ENCODE peak calls at places on chromosomes 7 and 10, in ten cellular contexts. One of them, this sample, is unnamed.

GRCh38 chr7:37354661-37355131 is 94.0 kb downstream of the ELMO1 start:
- DNase-seq in HCT116: no peak
- DNase-seq in IMR-90: no peak
- DNase-seq in lower leg skin: peak; percentile 85
- DNase-seq in tibial artery: peak; percentile 93
- DNase-seq in AG10803: no peak
- DNase-seq in psoas muscle: peak; percentile 90
- DNase-seq in neural crest cell: no peak
- DNase-seq in heart left ventricle: peak; percentile 85
- DNase-seq in stomach: no peak
- DNase-seq in this sample: no peak

GRCh38 chr10:123583639-123584418 is 82.3 kb upstream of the GPR26 start:
- DNase-seq in HCT116: peak; percentile 63
- DNase-seq in IMR-90: peak; percentile 21
- DNase-seq in lower leg skin: peak; percentile 76
- DNase-seq in tibial artery: peak; percentile 95
- DNase-seq in AG10803: peak; percentile 89
- DNase-seq in psoas muscle: peak; percentile 88
- DNase-seq in neural crest cell: peak; percentile 77
- DNase-seq in heart left ventricle: peak; percentile 63
- DNase-seq in stomach: peak; percentile 84
- DNase-seq in this sample: peak; percentile 92

GRCh38 chr10:71970331-71970730 is 6.1 kb downstream of the CHST3 start:
- DNase-seq in HCT116: no peak
- DNase-seq in IMR-90: no peak
- DNase-seq in lower leg skin: no peak
- DNase-seq in tibial artery: no peak
- DNase-seq in AG10803: no peak
- DNase-seq in psoas muscle: peak; percentile 73
- DNase-seq in neural crest cell: no peak
- DNase-seq in heart left ventricle: no peak
- DNase-seq in stomach: peak; percentile 75
- DNase-seq in this sample: peak; percentile 36

GRCh38 chr10:44966816-44967509 is 7.4 kb downstream of the RASSF4 start:
- DNase-seq in HCT116: no peak
- DNase-seq in IMR-90: no peak
- DNase-seq in lower leg skin: no peak
- DNase-seq in tibial artery: peak; percentile 64
- DNase-seq in AG10803: no peak
- DNase-seq in psoas muscle: no peak
- DNase-seq in neural crest cell: no peak
- DNase-seq in heart left ventricle: no peak
- DNase-seq in stomach: no peak
- DNase-seq in this sample: no peak

GRCh38 chr7:29139191-29139590 is 7.1 kb downstream of the CPVL start:
- DNase-seq in HCT116: no peak
- DNase-seq in IMR-90: no peak
- DNase-seq in lower leg skin: no peak
- DNase-seq in tibial artery: no peak
- DNase-seq in AG10803: no peak
- DNase-seq in psoas muscle: no peak
- DNase-seq in neural crest cell: no peak
- DNase-seq in heart left ventricle: no peak
- DNase-seq in stomach: no peak
- DNase-seq in this sample: no peak

GRCh38 chr10:97542169-97543024 is 30.2 kb upstream of the ANKRD2 start:
- DNase-seq in HCT116: peak; percentile 82
- DNase-seq in IMR-90: peak; percentile 97
- DNase-seq in lower leg skin: peak; percentile 83
- DNase-seq in tibial artery: peak; percentile 89
- DNase-seq in AG10803: peak; percentile 87
- DNase-seq in psoas muscle: peak; percentile 83
- DNase-seq in neural crest cell: no peak
- DNase-seq in heart left ventricle: peak; percentile 79
- DNase-seq in stomach: peak; percentile 40
- DNase-seq in this sample: no peak

GRCh38 chr7:85041599-85042216 is 145.1 kb downstream of the SEMA3D start:
- DNase-seq in HCT116: peak; percentile 62
- DNase-seq in IMR-90: peak; percentile 69
- DNase-seq in lower leg skin: peak; percentile 59
- DNase-seq in tibial artery: peak; percentile 78
- DNase-seq in AG10803: peak; percentile 63
- DNase-seq in psoas muscle: peak; percentile 56
- DNase-seq in neural crest cell: peak; percentile 65
- DNase-seq in heart left ventricle: peak; percentile 39
- DNase-seq in stomach: peak; percentile 82
- DNase-seq in this sample: peak; percentile 76

GRCh38 chr7:100547872-100548271 is 8.9 kb downstream of the AGFG2 start:
- DNase-seq in HCT116: no peak
- DNase-seq in IMR-90: no peak
- DNase-seq in lower leg skin: no peak
- DNase-seq in tibial artery: no peak
- DNase-seq in AG10803: no peak
- DNase-seq in psoas muscle: no peak
- DNase-seq in neural crest cell: no peak
- DNase-seq in heart left ventricle: peak; percentile 64
- DNase-seq in stomach: no peak
- DNase-seq in this sample: no peak

GRCh38 chr7:23593706-23594105 is 3.5 kb upstream of the CCDC126 start:
- DNase-seq in HCT116: no peak
- DNase-seq in IMR-90: no peak
- DNase-seq in lower leg skin: no peak
- DNase-seq in tibial artery: no peak
- DNase-seq in AG10803: no peak
- DNase-seq in psoas muscle: no peak
- DNase-seq in neural crest cell: no peak
- DNase-seq in heart left ventricle: no peak
- DNase-seq in stomach: no peak
- DNase-seq in this sample: no peak

GRCh38 chr7:55192718-55193117 is 172.4 kb upstream of the LANCL2 start:
- DNase-seq in HCT116: no peak
- DNase-seq in IMR-90: peak; percentile 88
- DNase-seq in lower leg skin: no peak
- DNase-seq in tibial artery: no peak
- DNase-seq in AG10803: peak; percentile 69
- DNase-seq in psoas muscle: no peak
- DNase-seq in neural crest cell: no peak
- DNase-seq in heart left ventricle: no peak
- DNase-seq in stomach: no peak
- DNase-seq in this sample: no peak

GRCh38 chr10:131730771-131731497 is 169.9 kb upstream of the PPP2R2D start:
- DNase-seq in HCT116: no peak
- DNase-seq in IMR-90: no peak
- DNase-seq in lower leg skin: no peak
- DNase-seq in tibial artery: no peak
- DNase-seq in AG10803: no peak
- DNase-seq in psoas muscle: peak; percentile 34
- DNase-seq in neural crest cell: no peak
- DNase-seq in heart left ventricle: no peak
- DNase-seq in stomach: peak; percentile 23
- DNase-seq in this sample: no peak

GRCh38 chr10:86339226-86339865 is 27.2 kb downstream of the GRID1 start:
- DNase-seq in HCT116: no peak
- DNase-seq in IMR-90: no peak
- DNase-seq in lower leg skin: no peak
- DNase-seq in tibial artery: peak; percentile 34
- DNase-seq in AG10803: no peak
- DNase-seq in psoas muscle: no peak
- DNase-seq in neural crest cell: no peak
- DNase-seq in heart left ventricle: no peak
- DNase-seq in stomach: no peak
- DNase-seq in this sample: peak; percentile 3

GRCh38 chr10:13949844-13950542 is 363.2 kb downstream of the PRPF18 start:
- DNase-seq in HCT116: no peak
- DNase-seq in IMR-90: peak; percentile 91
- DNase-seq in lower leg skin: no peak
- DNase-seq in tibial artery: no peak
- DNase-seq in AG10803: peak; percentile 97
- DNase-seq in psoas muscle: no peak
- DNase-seq in neural crest cell: no peak
- DNase-seq in heart left ventricle: no peak
- DNase-seq in stomach: no peak
- DNase-seq in this sample: no peak

GRCh38 chr10:16904049-16904448 is 86.8 kb upstream of the RSU1 start:
- DNase-seq in HCT116: no peak
- DNase-seq in IMR-90: no peak
- DNase-seq in lower leg skin: no peak
- DNase-seq in tibial artery: no peak
- DNase-seq in AG10803: no peak
- DNase-seq in psoas muscle: no peak
- DNase-seq in neural crest cell: no peak
- DNase-seq in heart left ventricle: no peak
- DNase-seq in stomach: no peak
- DNase-seq in this sample: no peak

GRCh38 chr10:74034301-74034700 is 36.4 kb downstream of the VCL start:
- DNase-seq in HCT116: no peak
- DNase-seq in IMR-90: no peak
- DNase-seq in lower leg skin: no peak
- DNase-seq in tibial artery: no peak
- DNase-seq in AG10803: no peak
- DNase-seq in psoas muscle: no peak
- DNase-seq in neural crest cell: no peak
- DNase-seq in heart left ventricle: no peak
- DNase-seq in stomach: no peak
- DNase-seq in this sample: no peak

GRCh38 chr10:93386496-93387369 is 95.4 kb downstream of the MYOF start:
- DNase-seq in HCT116: no peak
- DNase-seq in IMR-90: no peak
- DNase-seq in lower leg skin: peak; percentile 53
- DNase-seq in tibial artery: no peak
- DNase-seq in AG10803: peak; percentile 86
- DNase-seq in psoas muscle: peak; percentile 52
- DNase-seq in neural crest cell: no peak
- DNase-seq in heart left ventricle: peak; percentile 18
- DNase-seq in stomach: no peak
- DNase-seq in this sample: peak; percentile 22

DNA sequence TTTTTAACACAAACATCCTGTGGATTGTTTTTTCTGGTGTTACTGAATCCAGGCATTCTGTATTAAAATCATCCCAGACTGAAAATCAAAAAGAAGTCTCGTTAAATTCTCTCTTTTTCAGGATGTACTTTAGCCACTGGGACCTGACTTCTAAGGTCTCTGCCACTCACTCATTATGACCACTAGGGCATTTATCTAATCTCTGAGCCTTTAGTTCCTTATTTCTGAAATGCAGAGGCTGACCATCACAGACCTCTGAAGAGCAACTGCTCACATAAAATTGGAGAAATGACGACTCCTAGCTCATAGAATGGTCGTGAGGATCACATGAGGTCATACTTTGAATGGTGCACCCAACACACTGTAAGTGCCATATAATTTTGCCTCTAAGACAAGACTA is 63.2 kb downstream of the KCNMA1 start:
- DNase-seq in HCT116: no peak
- DNase-seq in IMR-90: no peak
- DNase-seq in lower leg skin: no peak
- DNase-seq in tibial artery: no peak
- DNase-seq in AG10803: no peak
- DNase-seq in psoas muscle: no peak
- DNase-seq in neural crest cell: no peak
- DNase-seq in heart left ventricle: no peak
- DNase-seq in stomach: no peak
- DNase-seq in this sample: no peak
- TF ChIP-seq CTCF in HCT116: peak; percentile 22
- TF ChIP-seq CTCF in IMR-90: no peak
- TF ChIP-seq CTCF in lower leg skin: no peak
- TF ChIP-seq CTCF in tibial artery: peak; percentile 27
- TF ChIP-seq CTCF in AG10803: no peak
- TF ChIP-seq CTCF in psoas muscle: no peak
- TF ChIP-seq CTCF in neural crest cell: peak; percentile 38
- TF ChIP-seq CTCF in heart left ventricle: no peak
- TF ChIP-seq CTCF in stomach: no peak
- TF ChIP-seq CTCF in this sample: peak; percentile 5

GRCh38 chr7:135777626-135778398 is 29.2 kb upstream of the FAM180A start:
- DNase-seq in HCT116: no peak
- DNase-seq in IMR-90: peak; percentile 52
- DNase-seq in lower leg skin: no peak
- DNase-seq in tibial artery: no peak
- DNase-seq in AG10803: no peak
- DNase-seq in psoas muscle: no peak
- DNase-seq in neural crest cell: no peak
- DNase-seq in heart left ventricle: no peak
- DNase-seq in stomach: no peak
- DNase-seq in this sample: no peak
- TF ChIP-seq CTCF in HCT116: no peak
- TF ChIP-seq CTCF in IMR-90: no peak
- TF ChIP-seq CTCF in lower leg skin: no peak
- TF ChIP-seq CTCF in tibial artery: no peak
- TF ChIP-seq CTCF in AG10803: no peak
- TF ChIP-seq CTCF in psoas muscle: no peak
- TF ChIP-seq CTCF in neural crest cell: no peak
- TF ChIP-seq CTCF in heart left ventricle: no peak
- TF ChIP-seq CTCF in stomach: no peak
- TF ChIP-seq CTCF in this sample: no peak

GRCh38 chr7:148480479-148481146 is 110.0 kb upstream of the C7orf33 start:
- DNase-seq in HCT116: no peak
- DNase-seq in IMR-90: no peak
- DNase-seq in lower leg skin: no peak
- DNase-seq in tibial artery: no peak
- DNase-seq in AG10803: no peak
- DNase-seq in psoas muscle: no peak
- DNase-seq in neural crest cell: no peak
- DNase-seq in heart left ventricle: no peak
- DNase-seq in stomach: no peak
- DNase-seq in this sample: no peak
- TF ChIP-seq CTCF in HCT116: no peak
- TF ChIP-seq CTCF in IMR-90: no peak
- TF ChIP-seq CTCF in lower leg skin: no peak
- TF ChIP-seq CTCF in tibial artery: no peak
- TF ChIP-seq CTCF in AG10803: no peak
- TF ChIP-seq CTCF in psoas muscle: no peak
- TF ChIP-seq CTCF in neural crest cell: no peak
- TF ChIP-seq CTCF in heart left ventricle: no peak
- TF ChIP-seq CTCF in stomach: no peak
- TF ChIP-seq CTCF in this sample: no peak

GRCh38 chr7:53351681-53352080 is 316.2 kb downstream of the POM121L12 start:
- DNase-seq in HCT116: no peak
- DNase-seq in IMR-90: no peak
- DNase-seq in lower leg skin: no peak
- DNase-seq in tibial artery: no peak
- DNase-seq in AG10803: no peak
- DNase-seq in psoas muscle: no peak
- DNase-seq in neural crest cell: no peak
- DNase-seq in heart left ventricle: no peak
- DNase-seq in stomach: no peak
- DNase-seq in this sample: no peak

GRCh38 chr7:53350241-53350640 is 314.8 kb downstream of the POM121L12 start:
- DNase-seq in HCT116: no peak
- DNase-seq in IMR-90: no peak
- DNase-seq in lower leg skin: no peak
- DNase-seq in tibial artery: no peak
- DNase-seq in AG10803: no peak
- DNase-seq in psoas muscle: no peak
- DNase-seq in neural crest cell: peak; percentile 64
- DNase-seq in heart left ventricle: no peak
- DNase-seq in stomach: no peak
- DNase-seq in this sample: peak; percentile 87
- TF ChIP-seq CTCF in HCT116: peak; percentile 36
- TF ChIP-seq CTCF in IMR-90: no peak
- TF ChIP-seq CTCF in lower leg skin: no peak
- TF ChIP-seq CTCF in tibial artery: no peak
- TF ChIP-seq CTCF in AG10803: no peak
- TF ChIP-seq CTCF in psoas muscle: no peak
- TF ChIP-seq CTCF in neural crest cell: peak; percentile 73
- TF ChIP-seq CTCF in heart left ventricle: peak; percentile 41
- TF ChIP-seq CTCF in stomach: no peak
- TF ChIP-seq CTCF in this sample: peak; percentile 85